ENCODE peak calls at places on chromosomes 3 and 15, in nine cellular contexts. A, U, J, Y, O, B, D, N and C are unnamed samples.

GRCh38 chr3:136532766-136533165 is 219.4 kb downstream of the STAG1 start:
- DNase-seq in A (no peak), U (no peak), J (no peak), Y (no peak), O (no peak), B (no peak), D (no peak), N (no peak), C (no peak)

GRCh38 chr15:71015342-71015741 is 99.9 kb upstream of the THSD4 start:
- DNase-seq in A (no peak), U (no peak), J (no peak), Y (no peak), O (no peak), B (no peak), D (no peak), N (no peak), C (no peak)

GRCh38 chr3:149489060-149489690 is 14.7 kb downstream of the TM4SF4 start:
- DNase-seq in A (no peak), U (peak; percentile 47), J (no peak), Y (no peak), O (no peak), B (no peak), D (no peak), N (no peak), C (no peak)

GRCh38 chr3:32303051-32303786 is 64.7 kb downstream of the CMTM8 start:
- DNase-seq in A (peak; percentile 92), U (peak; percentile 27), J (no peak), Y (no peak), O (no peak), B (no peak), D (no peak), N (no peak), C (no peak)

GRCh38 chr3:87461443-87461842 is 185.1 kb upstream of the POU1F1 start:
- DNase-seq in A (no peak), U (no peak), J (no peak), Y (no peak), O (no peak), B (no peak), D (no peak), N (no peak), C (no peak)

GRCh38 chr3:59573911-59574310 is 524.1 kb upstream of the CFAP20DC start:
- DNase-seq in A (peak; percentile 86), U (peak; percentile 91), J (no peak), Y (no peak), O (no peak), B (no peak), D (no peak), N (no peak), C (peak; percentile 72)

GRCh38 chr3:42635111-42635510 is 18.4 kb upstream of the ZBTB47 start:
- DNase-seq in A (peak; percentile 76), U (peak; percentile 64), J (no peak), Y (peak; percentile 53), O (no peak), B (no peak), D (no peak), N (no peak), C (peak; percentile 35)

GRCh38 chr3:121660356-121661171 is at the start of gene HCLS1:
- DNase-seq in A (no peak), U (peak; percentile 44), J (peak; percentile 85), Y (no peak), O (peak; percentile 88), B (no peak), D (no peak), N (peak; percentile 2), C (no peak)

GRCh38 chr3:179615458-179616173 is 11.0 kb downstream of the NDUFB5 start:
- DNase-seq in A (peak; percentile 86), U (peak; percentile 57), J (no peak), Y (peak; percentile 19), O (no peak), B (no peak), D (no peak), N (no peak), C (no peak)

GRCh38 chr3:115100172-115100571 is 46.9 kb downstream of the ZBTB20 start:
- DNase-seq in A (peak; percentile 88), U (peak; percentile 85), J (no peak), Y (peak; percentile 37), O (no peak), B (no peak), D (peak; percentile 65), N (peak; percentile 59), C (peak; percentile 83)

GRCh38 chr15:23877502-23878412 is 190.7 kb upstream of the NDN start:
- DNase-seq in A (no peak), U (peak; percentile 9), J (no peak), Y (peak; percentile 41), O (peak; percentile 75), B (no peak), D (peak; percentile 24), N (no peak), C (peak; percentile 4)

GRCh38 chr3:136962961-136963360 is 5.2 kb downstream of the IL20RB start:
- DNase-seq in A (no peak), U (no peak), J (no peak), Y (no peak), O (no peak), B (no peak), D (no peak), N (no peak), C (no peak)

GRCh38 chr15:70498096-70498626 is 265.2 kb downstream of the UACA start:
- DNase-seq in A (no peak), U (no peak), J (no peak), Y (no peak), O (no peak), B (no peak), D (no peak), N (no peak), C (no peak)

GRCh38 chr3:178001670-178002101 is 534.5 kb upstream of the KCNMB2 start:
- DNase-seq in A (no peak), U (peak; percentile 53), J (peak; percentile 20), Y (no peak), O (peak; percentile 15), B (no peak), D (no peak), N (no peak), C (no peak)

GRCh38 chr15:71526061-71526460 is 284.3 kb upstream of the NR2E3 start:
- DNase-seq in A (peak; percentile 65), U (no peak), J (no peak), Y (no peak), O (no peak), B (no peak), D (no peak), N (no peak), C (no peak)

GRCh38 chr3:156390846-156391245 is 164.1 kb downstream of the SSR3 start:
- DNase-seq in A (no peak), U (no peak), J (no peak), Y (no peak), O (no peak), B (no peak), D (no peak), N (no peak), C (no peak)

GRCh38 chr3:183317886-183318845 is 65.1 kb downstream of the B3GNT5 start:
- DNase-seq in A (peak; percentile 43), U (peak; percentile 70), J (no peak), Y (no peak), O (peak; percentile 4), B (no peak), D (peak; percentile 47), N (no peak), C (peak; percentile 76)

GRCh38 chr3:180804871-180805430 is 107.5 kb upstream of the FXR1 start:
- DNase-seq in A (peak; percentile 6), U (peak; percentile 74), J (no peak), Y (no peak), O (no peak), B (no peak), D (peak; percentile 33), N (peak; percentile 72), C (peak; percentile 67)

GRCh38 chr3:42608586-42608985 is 8.1 kb downstream of the NKTR start:
- DNase-seq in A (peak; percentile 50), U (no peak), J (no peak), Y (no peak), O (no peak), B (peak; percentile 20), D (no peak), N (no peak), C (no peak)

GRCh38 chr3:120432105-120432860 is 18.5 kb downstream of the FSTL1 start:
- DNase-seq in A (peak; percentile 89), U (peak; percentile 85), J (no peak), Y (peak; percentile 8), O (no peak), B (no peak), D (no peak), N (no peak), C (peak; percentile 96)

GRCh38 chr15:66943456-66944095 is 121.8 kb upstream of the SMAD3 start:
- DNase-seq in A (no peak), U (no peak), J (no peak), Y (no peak), O (no peak), B (no peak), D (no peak), N (peak; percentile 32), C (no peak)

GRCh38 chr15:85427286-85428028 is 47.1 kb downstream of the AKAP13 start:
- DNase-seq in A (no peak), U (no peak), J (no peak), Y (no peak), O (no peak), B (no peak), D (no peak), N (no peak), C (no peak)

GRCh38 chr3:62557983-62558382 is 184.6 kb upstream of the FEZF2 start:
- DNase-seq in A (no peak), U (no peak), J (no peak), Y (no peak), O (no peak), B (no peak), D (no peak), N (no peak), C (no peak)

GRCh38 chr3:182018361-182018760 is 306.6 kb downstream of the SOX2 start:
- DNase-seq in A (no peak), U (no peak), J (no peak), Y (no peak), O (no peak), B (no peak), D (no peak), N (no peak), C (no peak)

GRCh38 chr15:80585544-80586018 is 109.5 kb upstream of the ABHD17C start:
- DNase-seq in A (no peak), U (no peak), J (no peak), Y (no peak), O (no peak), B (no peak), D (no peak), N (peak; percentile 56), C (no peak)